ENCODE peak calls at places on chromosomes 11 and 22, in seven cellular contexts. F is psoas muscle, U is uterus, O is astrocyte of the spinal cord, I is H9, Y is epithelial cell of esophagus, A is fibroblast of mammary gland. S is an unnamed sample.

GRCh38 chr22:50694099-50694498 is 21.5 kb downstream of the SHANK3 start:
- DNase-seq in O (peak; percentile 8), F (no peak), I (no peak), U (no peak), A (no peak), Y (peak; percentile 40), S (peak; percentile 20)

GRCh38 chr11:65221026-65221425 is 39.3 kb downstream of the CAPN1 start:
- DNase-seq in Y (no peak), O (no peak), F (no peak), I (peak; percentile 16), A (no peak), U (no peak), S (no peak)

GRCh38 chr11:72232260-72233055 is 7.9 kb downstream of the INPPL1 start:
- DNase-seq in O (no peak), Y (no peak), F (no peak), I (no peak), A (no peak), U (no peak), S (no peak)

GRCh38 chr11:28535677-28536076 is 427.5 kb downstream of the METTL15 start:
- DNase-seq in I (no peak), Y (peak; percentile 87), A (no peak), U (no peak), F (no peak), O (no peak), S (no peak)

GRCh38 chr11:2383823-2384722 is 7.0 kb downstream of the CD81 start:
- DNase-seq in U (peak; percentile 52), I (peak; percentile 60), F (peak; percentile 32), O (no peak), A (peak; percentile 36), Y (peak; percentile 68), S (no peak)

GRCh38 chr11:7484645-7485044 is 661 bp upstream of the OLFML1 start:
- DNase-seq in O (no peak), A (no peak), F (no peak), U (no peak), Y (no peak), I (no peak), S (no peak)

GRCh38 chr11:6856871-6857270 is 6.0 kb upstream of the OR10A2 start:
- DNase-seq in Y (peak; percentile 77), U (no peak), A (peak; percentile 48), O (no peak), I (no peak), F (no peak), S (no peak)

GRCh38 chr22:30556388-30556787 is 9.8 kb upstream of the SEC14L6 start:
- DNase-seq in A (no peak), Y (no peak), F (no peak), O (no peak), U (no peak), I (no peak), S (peak; percentile 21)

GRCh38 chr11:66665369-66665768 is 12.3 kb downstream of the RBM4B start:
- DNase-seq in Y (no peak), O (no peak), F (no peak), A (no peak), U (no peak), I (no peak), S (no peak)

GRCh38 chr11:46499821-46500220 is 94.0 kb downstream of the AMBRA1 start:
- DNase-seq in O (no peak), Y (no peak), A (no peak), I (no peak), U (no peak), F (no peak), S (no peak)

GRCh38 chr11:1360835-1361357 is 28.8 kb upstream of the BRSK2 start:
- DNase-seq in F (no peak), A (no peak), O (no peak), Y (no peak), I (no peak), U (no peak), S (no peak)

GRCh38 chr11:45180888-45181594 is 34.6 kb downstream of the PRDM11 start:
- DNase-seq in Y (peak; percentile 69), O (peak; percentile 35), A (peak; percentile 13), F (peak; percentile 80), U (peak; percentile 79), I (peak; percentile 69), S (peak; percentile 76)

GRCh38 chr22:21038405-21038804 is 6.0 kb upstream of the SLC7A4 start:
- DNase-seq in F (no peak), A (peak; percentile 16), Y (no peak), I (no peak), O (peak; percentile 23), U (no peak), S (no peak)

GRCh38 chr11:127035812-127036211 is 35.2 kb upstream of the KIRREL3 start:
- DNase-seq in I (no peak), F (no peak), A (no peak), O (no peak), Y (no peak), U (no peak), S (no peak)

GRCh38 chr22:46726066-46726985 is 11.7 kb downstream of the CERK start:
- DNase-seq in A (peak; percentile 29), Y (no peak), O (peak; percentile 33), F (no peak), U (no peak), I (no peak), S (no peak)

GRCh38 chr22:40605676-40606250 is 30.8 kb downstream of the MRTFA start:
- DNase-seq in A (no peak), Y (no peak), F (no peak), U (no peak), O (peak; percentile 28), I (no peak), S (no peak)

GRCh38 chr11:46064221-46064620 is 57.0 kb downstream of the PHF21A start:
- DNase-seq in I (no peak), F (no peak), A (peak; percentile 12), Y (peak; percentile 66), U (no peak), O (no peak), S (no peak)

GRCh38 chr22:19818264-19819208 is 36.1 kb downstream of the GNB1L start:
- DNase-seq in O (no peak), Y (no peak), U (no peak), I (peak; percentile 26), A (no peak), F (no peak), S (no peak)

GRCh38 chr11:15186146-15186545 is 71.4 kb downstream of the INSC start:
- DNase-seq in Y (no peak), F (no peak), A (peak; percentile 54), O (no peak), I (no peak), U (no peak), S (no peak)

GRCh38 chr11:115541518-115541917 is 37.3 kb upstream of the CADM1 start:
- DNase-seq in U (no peak), I (no peak), Y (no peak), A (no peak), F (no peak), O (no peak), S (no peak)

GRCh38 chr11:94706211-94706610 is 61.9 kb upstream of the AMOTL1 start:
- DNase-seq in A (peak; percentile 51), F (no peak), Y (peak; percentile 99), O (peak; percentile 15), U (no peak), I (no peak), S (no peak)

GRCh38 chr11:60343094-60343704 is 16.1 kb downstream of the MS4A6E start:
- DNase-seq in U (no peak), F (no peak), A (peak; percentile 7), I (no peak), Y (peak; percentile 24), O (no peak), S (peak; percentile 19)

GRCh38 chr11:68855205-68855978 is 13.7 kb upstream of the CPT1A start:
- DNase-seq in Y (no peak), O (peak; percentile 38), F (peak; percentile 45), A (peak; percentile 22), U (peak; percentile 45), I (peak; percentile 72), S (peak; percentile 21)

DNA sequence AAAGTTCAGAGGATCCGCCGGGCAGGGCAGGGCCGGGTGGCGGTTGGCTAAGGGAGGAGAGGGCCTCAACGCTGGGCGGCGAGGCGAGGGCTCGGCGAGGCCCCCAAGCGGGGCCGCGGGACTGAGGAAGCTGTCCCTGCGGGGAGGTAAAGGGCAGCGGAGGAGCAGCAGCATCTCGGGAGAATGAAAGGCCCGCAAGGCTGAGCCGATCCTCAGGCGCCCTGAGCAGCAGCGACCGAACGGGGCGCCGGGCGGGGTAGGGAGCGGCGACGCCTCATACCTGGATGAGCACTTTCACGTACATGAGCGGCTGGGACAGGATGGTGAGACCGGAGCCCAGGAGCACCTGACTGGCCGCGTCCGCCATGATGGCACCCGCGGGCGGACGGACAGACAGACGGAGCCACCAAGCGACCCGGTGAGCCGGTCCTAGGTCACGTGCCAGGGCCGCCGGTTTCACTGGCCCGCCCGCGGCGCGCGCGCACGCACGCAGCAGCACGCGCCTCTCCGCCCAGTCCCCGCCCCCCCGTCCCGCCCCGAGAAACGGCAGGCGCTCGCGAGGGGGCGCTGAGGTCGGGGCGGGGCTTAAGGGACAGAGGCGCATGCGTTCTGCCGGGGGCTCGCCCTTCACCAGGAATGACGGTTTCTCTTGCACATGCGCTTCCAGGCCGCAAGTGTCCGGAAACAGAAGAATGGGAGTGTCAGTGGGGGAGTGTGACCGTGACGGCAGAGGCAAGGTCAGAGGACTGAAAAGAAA is at the start of gene MTCH2:
- DNase-seq in O (peak; percentile 99), I (peak; percentile 96), F (peak; percentile 95), Y (peak; percentile 98), U (peak; percentile 97), A (peak; percentile 96), S (peak; percentile 96)
- TF ChIP-seq CTCF in O (peak; percentile 19), I (peak; percentile 38), F (peak; percentile 29), Y (peak; percentile 23), U (peak; percentile 48), A (no peak), S (peak; percentile 12)

GRCh38 chr11:73597956-73598718 is at the start of gene FAM168A:
- DNase-seq in O (peak; percentile 98), U (peak; percentile 94), I (peak; percentile 96), F (peak; percentile 96), Y (peak; percentile 97), A (peak; percentile 97), S (peak; percentile 95)
- TF ChIP-seq CTCF in O (no peak), U (no peak), I (peak; percentile 40), F (peak; percentile 35), Y (peak; percentile 9), A (no peak), S (peak; percentile 15)

DNA sequence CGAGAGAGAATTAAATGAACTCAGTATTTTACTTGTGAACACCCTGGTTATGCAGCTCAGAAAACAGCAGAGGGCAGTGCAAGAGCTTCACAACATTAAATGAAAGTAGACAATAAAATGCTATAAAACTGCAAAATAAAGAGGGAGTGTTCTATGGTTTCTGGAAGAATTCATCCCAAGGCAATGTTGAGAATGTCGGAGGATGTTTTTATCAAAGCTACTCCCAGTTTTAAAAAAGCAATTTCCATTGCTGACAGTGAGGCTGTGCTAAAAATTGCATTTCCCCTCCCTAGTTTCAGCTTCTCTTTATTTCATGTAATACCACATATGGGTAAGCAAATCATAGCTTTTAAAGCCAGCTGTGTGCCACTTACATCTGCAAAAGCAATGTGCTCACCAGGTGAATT is 296.9 kb downstream of the RAB38 start:
- DNase-seq in U (no peak), A (peak; percentile 68), O (peak; percentile 48), I (no peak), Y (peak; percentile 66), F (no peak), S (peak; percentile 18)
- TF ChIP-seq CTCF in U (peak; percentile 36), A (peak; percentile 61), O (peak; percentile 62), I (peak; percentile 67), Y (peak; percentile 63), F (no peak), S (peak; percentile 31)

DNA sequence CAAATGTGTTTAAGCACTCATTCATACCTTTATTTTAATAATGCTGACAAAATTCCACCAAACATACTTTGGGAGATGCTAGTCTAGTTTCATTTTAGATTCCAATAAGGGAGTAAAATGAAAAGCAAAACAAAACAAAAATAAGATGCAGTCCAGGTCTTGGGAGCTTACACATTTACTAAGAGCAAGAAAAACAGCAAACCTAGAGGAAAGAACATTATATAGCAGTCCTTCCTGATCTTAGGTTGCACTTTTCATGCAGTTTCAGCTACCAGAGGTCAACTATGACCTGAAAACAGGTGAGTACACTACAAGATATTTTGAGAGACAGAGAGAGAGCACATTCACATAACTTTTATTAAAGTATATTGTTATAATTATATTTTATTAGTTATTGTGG is 1100.9 kb downstream of the DLG2 start:
- DNase-seq in Y (no peak), A (no peak), U (no peak), O (no peak), I (no peak), F (no peak), S (no peak)
- TF ChIP-seq CTCF in Y (no peak), A (peak; percentile 3), U (no peak), O (no peak), I (no peak), F (no peak), S (no peak)